ENCODE peak calls at places on chromosomes 3 and 15, in five cellular contexts. D, O, J, Q and R are unnamed samples.
A peak's percentile ranks its signal among the peaks of the same experiment; 100 is the strongest.

GRCh38 chr15:74022706-74023470 is 28.4 kb downstream of the PML start:
- DNase-seq in D (no peak), O (no peak), J (no peak), Q (no peak), R (no peak)

GRCh38 chr3:15064299-15064834 is 748 bp downstream of the MRPS25 start:
- DNase-seq in D (no peak), O (no peak), J (peak; percentile 32), Q (peak; percentile 24), R (no peak)

GRCh38 chr15:62392411-62392810 is 227.3 kb upstream of the C2CD4B start:
- DNase-seq in D (no peak), O (no peak), J (no peak), Q (peak; percentile 21), R (peak; percentile 30)

GRCh38 chr15:89051875-89052274 is 36.4 kb upstream of the ABHD2 start:
- DNase-seq in D (no peak), O (no peak), J (no peak), Q (peak; percentile 93), R (no peak)

GRCh38 chr3:44886561-44886960 is 12.2 kb downstream of the TGM4 start:
- DNase-seq in D (no peak), O (no peak), J (peak; percentile 99), Q (no peak), R (peak; percentile 34)

GRCh38 chr15:100958326-100959065 is 39.3 kb downstream of the LRRK1 start:
- DNase-seq in D (no peak), O (no peak), J (peak; percentile 77), Q (peak; percentile 37), R (no peak)

GRCh38 chr3:184414418-184415228 is 34.8 kb downstream of the CHRD start:
- DNase-seq in D (no peak), O (peak; percentile 12), J (no peak), Q (no peak), R (no peak)

GRCh38 chr3:152073267-152073666 is 195.5 kb upstream of the MBNL1 start:
- DNase-seq in D (no peak), O (no peak), J (peak; percentile 32), Q (peak; percentile 43), R (no peak)

GRCh38 chr3:143769663-143770062 is 78.6 kb downstream of the SLC9A9 start:
- DNase-seq in D (no peak), O (no peak), J (no peak), Q (peak; percentile 93), R (no peak)

GRCh38 chr15:41773332-41773728 is 954 bp upstream of the MAPKBP1 start:
- DNase-seq in D (no peak), O (no peak), J (no peak), Q (no peak), R (no peak)

GRCh38 chr15:65393557-65393956 is 15.8 kb upstream of the IGDCC3 start:
- DNase-seq in D (no peak), O (no peak), J (no peak), Q (no peak), R (no peak)

GRCh38 chr3:183275418-183275817 is 22.4 kb downstream of the B3GNT5 start:
- DNase-seq in D (no peak), O (no peak), J (peak; percentile 85), Q (peak; percentile 96), R (peak; percentile 64)

GRCh38 chr3:69288161-69288895 is 97.6 kb downstream of the FRMD4B start:
- DNase-seq in D (no peak), O (no peak), J (no peak), Q (no peak), R (peak; percentile 20)

GRCh38 chr15:78130466-78131294 is 565 bp downstream of the CIB2 start:
- DNase-seq in D (no peak), O (no peak), J (no peak), Q (no peak), R (no peak)

GRCh38 chr3:168249048-168249538 is 153.4 kb upstream of the GOLIM4 start:
- DNase-seq in D (no peak), O (no peak), J (peak; percentile 8), Q (peak; percentile 50), R (peak; percentile 11)

GRCh38 chr3:140250010-140250825 is 315.2 kb downstream of the CLSTN2 start:
- DNase-seq in D (no peak), O (no peak), J (no peak), Q (no peak), R (no peak)

GRCh38 chr15:64246364-64247189 is 83.8 kb upstream of the PPIB start:
- DNase-seq in D (no peak), O (no peak), J (peak; percentile 77), Q (peak; percentile 87), R (peak; percentile 46)

GRCh38 chr15:74543583-74543982 is 2.6 kb downstream of the ARID3B start:
- DNase-seq in D (no peak), O (no peak), J (peak; percentile 53), Q (no peak), R (no peak)

GRCh38 chr3:134333522-134334181 is 40.6 kb downstream of the AMOTL2 start:
- DNase-seq in D (no peak), O (peak; percentile 90), J (no peak), Q (peak; percentile 31), R (no peak)

GRCh38 chr3:46861293-46861995 is 1.8 kb downstream of the MYL3 start:
- DNase-seq in D (no peak), O (peak; percentile 58), J (no peak), Q (no peak), R (no peak)

GRCh38 chr15:20645956-20646355 is 104.4 kb upstream of the GOLGA6L6 start:
- DNase-seq in D (no peak), O (no peak), J (no peak), Q (no peak), R (no peak)

GRCh38 chr3:125437631-125438435 is 62.7 kb upstream of the ZNF148 start:
- DNase-seq in D (peak; percentile 56), O (no peak), J (peak; percentile 61), Q (peak; percentile 58), R (peak; percentile 73)

GRCh38 chr3:46724360-46724890 is 6.8 kb upstream of the PRSS50 start:
- DNase-seq in D (no peak), O (no peak), J (no peak), Q (no peak), R (no peak)

GRCh38 chr15:68526269-68526668 is 52.5 kb upstream of the CORO2B start:
- DNase-seq in D (no peak), O (no peak), J (peak; percentile 38), Q (peak; percentile 42), R (no peak)

GRCh38 chr15:68506071-68506470 is 72.7 kb upstream of the CORO2B start:
- DNase-seq in D (no peak), O (peak; percentile 48), J (no peak), Q (no peak), R (no peak)

GRCh38 chr15:63403254-63403945 is 21.8 kb upstream of the CA12 start:
- DNase-seq in D (no peak), O (no peak), J (peak; percentile 7), Q (peak; percentile 23), R (no peak)

GRCh38 chr15:44527241-44527640 is 9.7 kb upstream of the EIF3J start:
- DNase-seq in D (no peak), O (no peak), J (no peak), Q (no peak), R (no peak)

GRCh38 chr15:72835289-72835890 is 51.8 kb upstream of the ADPGK start:
- DNase-seq in D (no peak), O (no peak), J (no peak), Q (peak; percentile 11), R (peak; percentile 6)

GRCh38 chr3:159825216-159825854 is 163.3 kb upstream of the IL12A start:
- DNase-seq in D (no peak), O (no peak), J (peak; percentile 35), Q (no peak), R (no peak)

GRCh38 chr15:77525411-77525811 is 104.7 kb downstream of the HMG20A start:
- DNase-seq in D (no peak), O (peak; percentile 20), J (no peak), Q (no peak), R (no peak)

GRCh38 chr3:12924437-12924836 is 83.1 kb upstream of the RPL32 start:
- DNase-seq in D (no peak), O (no peak), J (no peak), Q (no peak), R (no peak)

GRCh38 chr3:116140100-116140689 is 305.1 kb downstream of the LSAMP start:
- DNase-seq in D (no peak), O (no peak), J (peak; percentile 74), Q (peak; percentile 72), R (no peak)

GRCh38 chr3:62922326-62922725 is 47.1 kb upstream of the CADPS start:
- DNase-seq in D (no peak), O (no peak), J (peak; percentile 3), Q (peak; percentile 15), R (no peak)

GRCh38 chr15:59741274-59741906 is 52.3 kb upstream of the BNIP2 start:
- DNase-seq in D (no peak), O (no peak), J (peak; percentile 44), Q (peak; percentile 6), R (peak; percentile 23)

DNA sequence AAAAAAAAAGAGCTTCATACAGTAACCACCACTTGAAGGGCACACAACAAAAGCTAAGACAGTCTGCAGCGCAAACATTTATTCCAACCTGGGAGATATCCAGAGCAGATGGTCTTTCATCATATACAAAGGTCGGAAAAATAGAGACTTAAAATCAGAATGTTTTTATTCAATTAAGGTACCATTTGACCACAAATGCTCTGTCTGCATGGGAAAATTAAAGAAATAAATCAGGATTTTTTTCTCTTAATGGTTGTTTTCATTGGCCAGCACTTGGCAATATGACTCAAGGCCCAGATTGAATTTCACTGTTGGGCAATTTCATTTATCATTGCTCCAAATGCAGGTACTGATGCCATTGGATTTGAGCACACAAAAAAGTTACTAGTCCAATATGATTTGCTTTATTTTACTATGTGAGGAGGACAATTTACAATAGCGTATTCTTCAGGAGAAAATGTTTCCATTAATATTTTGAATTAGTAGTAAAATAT is 145.9 kb upstream of the AGTR1 start:
- DNase-seq in D (no peak), O (no peak), J (no peak), Q (peak; percentile 35), R (no peak)
- TF ChIP-seq CTCF in D (no peak), O (no peak), J (no peak), Q (no peak), R (no peak)

DNA sequence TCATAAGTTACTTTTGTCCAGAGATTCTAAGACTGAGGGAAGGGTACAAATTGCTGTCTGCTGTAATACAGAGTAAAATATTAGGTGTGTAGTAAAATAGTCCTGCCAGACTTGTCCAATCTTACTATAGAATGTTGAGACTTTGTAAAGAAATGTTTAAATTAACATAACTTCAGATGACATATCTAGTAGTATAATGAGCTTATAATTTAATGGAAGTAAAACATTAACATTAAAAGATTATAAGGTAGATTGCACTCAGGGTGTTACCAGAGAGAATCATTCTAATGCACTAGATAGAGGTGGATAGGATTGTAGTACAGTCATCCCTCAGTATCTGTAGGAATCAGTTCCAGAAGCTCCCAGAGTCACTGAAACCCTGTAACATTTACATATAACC is 130.8 kb downstream of the LMLN start:
- DNase-seq in D (no peak), O (no peak), J (no peak), Q (no peak), R (no peak)
- TF ChIP-seq CTCF in D (no peak), O (no peak), J (no peak), Q (no peak), R (no peak)

GRCh38 chr15:27912283-27912682 is 186.8 kb downstream of the OCA2 start:
- DNase-seq in D (no peak), O (no peak), J (no peak), Q (no peak), R (no peak)
- TF ChIP-seq CTCF in D (no peak), O (no peak), J (no peak), Q (no peak), R (no peak)

DNA sequence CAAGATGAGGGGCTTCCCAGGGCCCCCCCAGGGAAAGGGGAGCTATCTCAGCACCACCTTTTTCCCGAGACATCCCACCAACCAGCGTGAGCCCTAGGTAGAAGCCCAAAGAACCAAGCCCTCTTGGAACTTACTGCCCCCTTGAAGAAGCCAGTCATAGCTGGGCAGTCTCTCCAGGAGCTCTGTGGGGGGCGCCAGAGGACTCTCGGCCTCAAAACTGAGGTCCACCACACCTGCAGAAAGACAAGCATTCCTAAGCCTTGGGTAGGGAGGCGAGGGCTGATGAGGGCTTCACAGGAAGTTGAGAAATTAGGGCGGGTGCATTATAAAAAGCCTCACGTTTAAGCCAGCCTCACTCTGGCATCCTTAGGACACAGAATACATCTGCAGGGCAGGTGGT is 9.0 kb downstream of the SSUH2 start:
- DNase-seq in D (no peak), O (peak; percentile 28), J (no peak), Q (no peak), R (no peak)
- TF ChIP-seq CTCF in D (peak; percentile 20), O (no peak), J (peak; percentile 32), Q (no peak), R (no peak)